ENCODE peak calls at places on chromosomes 16 and 17, in six cellular contexts. One of them, this sample, is unnamed.

GRCh38 chr16:75288596-75289120 is 37.2 kb upstream of the BCAR1 start:
- DNase-seq in trophoblast cell: no peak
- DNase-seq in neuronal stem cell: no peak
- DNase-seq in H9: no peak
- DNase-seq in H1: no peak
- DNase-seq in mesenchymal stem cell: no peak
- DNase-seq in this sample: no peak

GRCh38 chr17:49872776-49873377 is 25.0 kb upstream of the TAC4 start:
- DNase-seq in trophoblast cell: no peak
- DNase-seq in neuronal stem cell: no peak
- DNase-seq in H9: peak; percentile 27
- DNase-seq in H1: no peak
- DNase-seq in mesenchymal stem cell: no peak
- DNase-seq in this sample: no peak

GRCh38 chr17:39769974-39770587 is 32.3 kb downstream of the GRB7 start:
- DNase-seq in trophoblast cell: peak; percentile 40
- DNase-seq in neuronal stem cell: no peak
- DNase-seq in H9: no peak
- DNase-seq in H1: no peak
- DNase-seq in mesenchymal stem cell: no peak
- DNase-seq in this sample: peak; percentile 32

GRCh38 chr16:5506021-5506420 is 408.4 kb upstream of the EEF2KMT start:
- DNase-seq in trophoblast cell: no peak
- DNase-seq in neuronal stem cell: no peak
- DNase-seq in H9: no peak
- DNase-seq in H1: no peak
- DNase-seq in mesenchymal stem cell: no peak
- DNase-seq in this sample: no peak

GRCh38 chr16:75002474-75002873 is 3.6 kb downstream of the ZNRF1 start:
- DNase-seq in trophoblast cell: no peak
- DNase-seq in neuronal stem cell: no peak
- DNase-seq in H9: no peak
- DNase-seq in H1: no peak
- DNase-seq in mesenchymal stem cell: no peak
- DNase-seq in this sample: no peak

GRCh38 chr16:49277766-49278566 is 3.7 kb downstream of the CBLN1 start:
- DNase-seq in trophoblast cell: no peak
- DNase-seq in neuronal stem cell: no peak
- DNase-seq in H9: no peak
- DNase-seq in H1: peak; percentile 56
- DNase-seq in mesenchymal stem cell: no peak
- DNase-seq in this sample: no peak

GRCh38 chr17:77516902-77517301 is 376.1 kb downstream of the SEC14L1 start:
- DNase-seq in trophoblast cell: no peak
- DNase-seq in neuronal stem cell: no peak
- DNase-seq in H9: peak; percentile 25
- DNase-seq in H1: no peak
- DNase-seq in mesenchymal stem cell: peak; percentile 45
- DNase-seq in this sample: peak; percentile 79

GRCh38 chr16:77896357-77896972 is 108.1 kb downstream of the VAT1L start:
- DNase-seq in trophoblast cell: no peak
- DNase-seq in neuronal stem cell: no peak
- DNase-seq in H9: no peak
- DNase-seq in H1: no peak
- DNase-seq in mesenchymal stem cell: peak; percentile 78
- DNase-seq in this sample: no peak

GRCh38 chr17:12113156-12113555 is 92.5 kb downstream of the MAP2K4 start:
- DNase-seq in trophoblast cell: no peak
- DNase-seq in neuronal stem cell: no peak
- DNase-seq in H9: no peak
- DNase-seq in H1: no peak
- DNase-seq in mesenchymal stem cell: no peak
- DNase-seq in this sample: no peak

GRCh38 chr16:86501989-86502855 is 8.1 kb upstream of the FOXF1 start:
- DNase-seq in trophoblast cell: no peak
- DNase-seq in neuronal stem cell: no peak
- DNase-seq in H9: no peak
- DNase-seq in H1: no peak
- DNase-seq in mesenchymal stem cell: peak; percentile 28
- DNase-seq in this sample: no peak

GRCh38 chr17:46756061-46756735 is 62.3 kb downstream of the WNT3 start:
- DNase-seq in trophoblast cell: no peak
- DNase-seq in neuronal stem cell: no peak
- DNase-seq in H9: no peak
- DNase-seq in H1: no peak
- DNase-seq in mesenchymal stem cell: no peak
- DNase-seq in this sample: no peak

GRCh38 chr16:554640-555413 is 5.4 kb upstream of the PRR35 start:
- DNase-seq in trophoblast cell: no peak
- DNase-seq in neuronal stem cell: no peak
- DNase-seq in H9: no peak
- DNase-seq in H1: no peak
- DNase-seq in mesenchymal stem cell: peak; percentile 48
- DNase-seq in this sample: peak; percentile 52
- H2AFZ ChIP-seq in trophoblast cell: no peak overlapping the region
- H2AFZ ChIP-seq in neuronal stem cell: no peak overlapping the region
- H2AFZ ChIP-seq in H9: no peak overlapping the region
- H2AFZ ChIP-seq in H1: no peak overlapping the region
- H2AFZ ChIP-seq in mesenchymal stem cell: no peak overlapping the region
- H2AFZ ChIP-seq in this sample: peak overlapping the region; percentile 53

GRCh38 chr16:19997264-19997663 is 76.4 kb downstream of the GPR139 start:
- DNase-seq in trophoblast cell: no peak
- DNase-seq in neuronal stem cell: no peak
- DNase-seq in H9: no peak
- DNase-seq in H1: no peak
- DNase-seq in mesenchymal stem cell: no peak
- DNase-seq in this sample: no peak
- H2BK5ac ChIP-seq in trophoblast cell: no peak overlapping the region
- H2BK5ac ChIP-seq in neuronal stem cell: no peak overlapping the region
- H2BK5ac ChIP-seq in H9: no peak overlapping the region
- H2BK5ac ChIP-seq in H1: no peak overlapping the region
- H2BK5ac ChIP-seq in mesenchymal stem cell: no peak overlapping the region
- H2BK5ac ChIP-seq in this sample: no peak overlapping the region

DNA sequence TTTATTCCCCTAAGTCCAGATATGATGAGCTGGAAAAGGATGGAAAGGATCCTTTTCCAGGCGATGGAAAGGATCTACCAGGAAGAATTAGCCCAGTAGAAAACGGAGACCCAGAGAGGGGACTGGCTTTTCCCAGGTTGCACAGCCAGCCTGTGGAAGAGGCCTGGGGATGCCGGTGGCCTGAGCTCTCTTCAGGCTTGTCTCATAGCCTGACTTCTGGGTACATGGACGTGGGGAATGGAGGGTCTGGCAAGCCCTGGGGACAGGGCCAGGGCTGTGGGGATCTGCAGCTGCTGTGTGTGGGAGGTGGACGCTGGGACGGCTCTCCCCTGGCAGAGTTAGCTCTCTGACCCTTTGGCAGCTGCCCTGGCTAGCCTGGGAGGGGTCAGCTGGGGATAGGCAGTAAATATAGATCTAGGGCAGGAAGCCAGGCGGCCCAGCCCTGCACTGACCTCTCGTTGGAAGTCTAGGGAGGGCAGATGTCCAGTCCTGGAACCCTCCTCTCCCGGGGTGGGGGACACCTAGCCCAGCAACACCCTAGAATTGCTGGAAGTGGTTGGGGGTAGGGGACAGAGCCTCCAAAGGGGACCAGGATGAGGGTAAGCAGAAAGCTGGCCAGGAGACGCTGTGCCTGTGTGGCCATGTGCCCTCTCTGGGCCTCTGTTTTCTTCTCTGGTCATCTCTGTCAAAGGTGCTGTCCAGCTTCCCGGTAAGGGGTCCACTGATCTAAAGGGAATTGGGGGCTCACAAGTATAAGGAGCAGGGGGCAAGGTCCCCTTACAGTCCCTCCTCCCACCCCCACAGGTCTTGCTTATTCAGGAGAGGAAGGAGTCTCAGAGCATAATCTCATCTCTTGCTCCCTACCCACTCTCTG is 20.4 kb downstream of the SLC4A1 start:
- DNase-seq in trophoblast cell: no peak
- DNase-seq in neuronal stem cell: no peak
- DNase-seq in H9: no peak
- DNase-seq in H1: no peak
- DNase-seq in mesenchymal stem cell: no peak
- DNase-seq in this sample: no peak
- H2AFZ ChIP-seq in trophoblast cell: no peak overlapping the region
- H2AFZ ChIP-seq in neuronal stem cell: peak overlapping the region; percentile 52
- H2AFZ ChIP-seq in H9: no peak overlapping the region
- H2AFZ ChIP-seq in H1: no peak overlapping the region
- H2AFZ ChIP-seq in mesenchymal stem cell: no peak overlapping the region
- H2AFZ ChIP-seq in this sample: no peak overlapping the region

GRCh38 chr17:34798581-34798980 is 162.7 kb downstream of the CCT6B start:
- DNase-seq in trophoblast cell: no peak
- DNase-seq in neuronal stem cell: no peak
- DNase-seq in H9: peak; percentile 74
- DNase-seq in H1: no peak
- DNase-seq in mesenchymal stem cell: no peak
- DNase-seq in this sample: no peak
- H2BK5ac ChIP-seq in trophoblast cell: no peak overlapping the region
- H2BK5ac ChIP-seq in neuronal stem cell: no peak overlapping the region
- H2BK5ac ChIP-seq in H9: no peak overlapping the region
- H2BK5ac ChIP-seq in H1: no peak overlapping the region
- H2BK5ac ChIP-seq in mesenchymal stem cell: no peak overlapping the region
- H2BK5ac ChIP-seq in this sample: no peak overlapping the region

GRCh38 chr17:45226620-45227019 is 4.9 kb downstream of the FMNL1 start:
- DNase-seq in trophoblast cell: no peak
- DNase-seq in neuronal stem cell: no peak
- DNase-seq in H9: no peak
- DNase-seq in H1: no peak
- DNase-seq in mesenchymal stem cell: no peak
- DNase-seq in this sample: no peak
- H2AFZ ChIP-seq in trophoblast cell: no peak overlapping the region
- H2AFZ ChIP-seq in neuronal stem cell: no peak overlapping the region
- H2AFZ ChIP-seq in H9: no peak overlapping the region
- H2AFZ ChIP-seq in H1: no peak overlapping the region
- H2AFZ ChIP-seq in mesenchymal stem cell: no peak overlapping the region
- H2AFZ ChIP-seq in this sample: no peak overlapping the region

GRCh38 chr17:7263071-7263800 is 958 bp upstream of the CLDN7 start:
- DNase-seq in trophoblast cell: peak; percentile 65
- DNase-seq in neuronal stem cell: no peak
- DNase-seq in H9: peak; percentile 96
- DNase-seq in H1: peak; percentile 88
- DNase-seq in mesenchymal stem cell: no peak
- DNase-seq in this sample: no peak
- H2BK5ac ChIP-seq in trophoblast cell: peak overlapping the region; percentile 87
- H2BK5ac ChIP-seq in neuronal stem cell: no peak overlapping the region
- H2BK5ac ChIP-seq in H9: no peak overlapping the region
- H2BK5ac ChIP-seq in H1: peak overlapping the region; percentile 95
- H2BK5ac ChIP-seq in mesenchymal stem cell: no peak overlapping the region
- H2BK5ac ChIP-seq in this sample: no peak overlapping the region

GRCh38 chr16:65319621-65320231 is 197.9 kb upstream of the CDH11 start:
- DNase-seq in trophoblast cell: no peak
- DNase-seq in neuronal stem cell: no peak
- DNase-seq in H9: no peak
- DNase-seq in H1: no peak
- DNase-seq in mesenchymal stem cell: no peak
- DNase-seq in this sample: no peak
- H2AFZ ChIP-seq in trophoblast cell: no peak overlapping the region
- H2AFZ ChIP-seq in neuronal stem cell: no peak overlapping the region
- H2AFZ ChIP-seq in H9: no peak overlapping the region
- H2AFZ ChIP-seq in H1: no peak overlapping the region
- H2AFZ ChIP-seq in mesenchymal stem cell: no peak overlapping the region
- H2AFZ ChIP-seq in this sample: peak overlapping the region; percentile 73

GRCh38 chr16:11049396-11050059 is 105.2 kb downstream of the CLEC16A start:
- DNase-seq in trophoblast cell: peak; percentile 41
- DNase-seq in neuronal stem cell: no peak
- DNase-seq in H9: peak; percentile 42
- DNase-seq in H1: no peak
- DNase-seq in mesenchymal stem cell: no peak
- DNase-seq in this sample: no peak
- H2BK5ac ChIP-seq in trophoblast cell: peak overlapping the region; percentile 43
- H2BK5ac ChIP-seq in neuronal stem cell: no peak overlapping the region
- H2BK5ac ChIP-seq in H9: no peak overlapping the region
- H2BK5ac ChIP-seq in H1: no peak overlapping the region
- H2BK5ac ChIP-seq in mesenchymal stem cell: no peak overlapping the region
- H2BK5ac ChIP-seq in this sample: no peak overlapping the region